ENCODE peak calls at places on chromosomes 6 and 20, in seven cellular contexts. B is CD8-positive, alpha-beta T cell; P is neuronal stem cell; F is psoas muscle; Y is CD8-positive, alpha-beta memory T cell; G is lower lobe of right lung; X is CD4-positive, alpha-beta memory T cell. E is an unnamed sample. For H3K27me3, the result is how much of the 10 kb centered on the place peaks cover.

GRCh38 chr6:77620290-77620882 is 32.5 kb upstream of the MEI4 start:
- DNase-seq in P (peak), F (no peak), Y (no peak), G (no peak), X (no peak), B (no peak), E (no peak)

GRCh38 chr6:138572200-138572875 is 73.0 kb upstream of the NHSL1 start:
- DNase-seq in F (peak), G (peak), X (no peak), P (peak), Y (no peak), B (no peak), E (no peak)

GRCh38 chr6:140909620-140910019 is 1223.1 kb upstream of the GJE1 start:
- DNase-seq in P (no peak), X (no peak), Y (no peak), F (no peak), B (no peak), G (no peak), E (no peak)

GRCh38 chr6:53959717-53960116 is 151.5 kb upstream of the MLIP start:
- DNase-seq in F (no peak), Y (no peak), X (no peak), P (no peak), B (no peak), G (no peak), E (no peak)

GRCh38 chr6:150932976-150933375 is 67.5 kb downstream of the MTHFD1L start:
- DNase-seq in Y (no peak), P (no peak), G (no peak), B (no peak), X (no peak), F (no peak), E (no peak)

GRCh38 chr6:25414168-25414567 is 135.0 kb downstream of the CARMIL1 start:
- DNase-seq in X (no peak), P (no peak), F (no peak), G (no peak), Y (no peak), B (no peak), E (no peak)

GRCh38 chr6:26311385-26312095 is 53.5 kb upstream of the BTN3A2 start:
- DNase-seq in B (peak), X (peak), Y (peak), F (no peak), G (no peak), P (no peak), E (no peak)

GRCh38 chr6:1865585-1865984 is 255.9 kb downstream of the FOXC1 start:
- DNase-seq in X (no peak), Y (no peak), G (no peak), F (no peak), B (no peak), P (no peak), E (no peak)

GRCh38 chr20:50592282-50593004 is 82.3 kb downstream of the PTPN1 start:
- DNase-seq in G (peak), F (no peak), X (no peak), B (no peak), Y (no peak), P (no peak), E (peak)

GRCh38 chr20:41992481-41992880 is 374.3 kb upstream of the CHD6 start:
- DNase-seq in F (no peak), P (no peak), G (no peak), X (no peak), Y (no peak), B (no peak), E (no peak)

GRCh38 chr20:3716195-3716834 is 3.9 kb upstream of the SIGLEC1 start:
- DNase-seq in F (no peak), G (peak), B (no peak), Y (no peak), X (peak), P (peak), E (no peak)

GRCh38 chr6:160132776-160133338 is 11.2 kb downstream of the SLC22A1 start:
- DNase-seq in X (no peak), Y (no peak), P (no peak), G (no peak), B (no peak), F (no peak), E (no peak)

GRCh38 chr6:88856566-88856965 is 106.9 kb downstream of the RNGTT start:
- DNase-seq in B (no peak), X (no peak), Y (no peak), P (no peak), F (no peak), G (no peak), E (no peak)

GRCh38 chr6:133577851-133578250 is 311.1 kb upstream of the TCF21 start:
- DNase-seq in Y (no peak), F (no peak), X (no peak), P (no peak), B (no peak), G (no peak), E (no peak)

GRCh38 chr20:40743172-40743775 is 54.2 kb upstream of the MAFB start:
- DNase-seq in B (no peak), Y (no peak), G (no peak), P (no peak), X (no peak), F (no peak), E (peak)

GRCh38 chr6:40930555-40930954 is 108.5 kb downstream of the UNC5CL start:
- DNase-seq in P (no peak), G (no peak), X (no peak), B (no peak), F (peak), Y (no peak), E (no peak)

GRCh38 chr6:90891338-90891715 is 304.5 kb upstream of the MAP3K7 start:
- DNase-seq in F (no peak), G (no peak), X (no peak), B (no peak), Y (no peak), P (no peak), E (no peak)

GRCh38 chr20:4617484-4617883 is 104.2 kb upstream of the PRND start:
- DNase-seq in X (no peak), Y (no peak), G (no peak), B (no peak), F (no peak), P (no peak), E (no peak)

GRCh38 chr20:3672864-3673550 is 8.8 kb downstream of the ADAM33 start:
- DNase-seq in G (peak), F (no peak), X (no peak), B (no peak), Y (no peak), P (no peak), E (peak)

GRCh38 chr6:47181681-47182080 is 128.0 kb downstream of the TNFRSF21 start:
- DNase-seq in B (no peak), P (no peak), G (no peak), X (no peak), Y (no peak), F (no peak), E (no peak)

GRCh38 chr20:24470031-24470781 is 777 bp downstream of the SYNDIG1 start:
- DNase-seq in F (no peak), Y (no peak), P (peak), B (no peak), X (no peak), G (no peak), E (no peak)

GRCh38 chr6:4905858-4906257 is 98.0 kb downstream of the RPP40 start:
- DNase-seq in X (no peak), Y (no peak), P (no peak), F (no peak), B (no peak), G (no peak), E (no peak)
- H3K4me3 ChIP-seq in X (no peak), Y (no peak), P (no peak), F (no peak), B (no peak), G (no peak), E (no peak)

GRCh38 chr6:12950879-12951814 is 234.6 kb downstream of the PHACTR1 start:
- DNase-seq in Y (no peak), P (no peak), F (no peak), X (no peak), G (no peak), B (no peak), E (no peak)
- H3K27me3 ChIP-seq in Y (under half), P (under half), F (under half), X (under half), G (under half), B (under half), E (under half)

GRCh38 chr6:16505711-16506362 is 255.4 kb downstream of the ATXN1 start:
- DNase-seq in G (no peak), Y (no peak), X (no peak), P (no peak), B (no peak), F (no peak), E (no peak)

GRCh38 chr6:16508959-16509358 is 252.3 kb downstream of the ATXN1 start:
- DNase-seq in F (no peak), G (no peak), Y (no peak), P (no peak), B (no peak), X (no peak), E (no peak)

GRCh38 chr6:16503919-16504554 is 257.2 kb downstream of the ATXN1 start:
- DNase-seq in P (no peak), B (peak), Y (peak), X (peak), F (no peak), G (no peak), E (no peak)

GRCh38 chr6:16503241-16503775 is 258.0 kb downstream of the ATXN1 start:
- DNase-seq in X (no peak), Y (no peak), F (no peak), G (no peak), B (no peak), P (no peak), E (no peak)

GRCh38 chr6:16504608-16505007 is 256.7 kb downstream of the ATXN1 start:
- DNase-seq in X (no peak), B (no peak), F (no peak), G (no peak), P (no peak), Y (no peak), E (no peak)
- H3K4me3 ChIP-seq in X (no peak), B (no peak), F (no peak), G (no peak), P (no peak), Y (no peak), E (no peak)

GRCh38 chr20:57265649-57266250 is 691 bp downstream of the BMP7 start:
- DNase-seq in Y (no peak), B (no peak), X (no peak), G (no peak), P (no peak), F (no peak), E (no peak)

GRCh38 chr20:57269148-57269984 is 2.9 kb upstream of the BMP7 start:
- DNase-seq in X (no peak), Y (no peak), F (no peak), P (no peak), B (no peak), G (no peak), E (no peak)

GRCh38 chr20:57268399-57269076 is 2.1 kb upstream of the BMP7 start:
- DNase-seq in B (no peak), P (no peak), Y (no peak), F (no peak), G (no peak), X (no peak), E (no peak)

GRCh38 chr20:57266251-57267157 is at the start of gene BMP7:
- DNase-seq in G (no peak), Y (no peak), X (no peak), F (no peak), B (no peak), P (no peak), E (no peak)

GRCh38 chr20:57267158-57267821 is 849 bp upstream of the BMP7 start:
- DNase-seq in Y (no peak), B (no peak), X (no peak), G (no peak), F (no peak), P (no peak), E (no peak)
- H3K27me3 ChIP-seq in Y (under half), B (under half), X (under half), G (half or more), F (half or more), P (under half), E (half or more)

GRCh38 chr20:20276806-20277530 is 90.9 kb upstream of the INSM1 start:
- DNase-seq in G (no peak), F (no peak), Y (no peak), X (no peak), P (no peak), B (no peak), E (no peak)
- H3K4me3 ChIP-seq in G (no peak), F (no peak), Y (no peak), X (no peak), P (no peak), B (no peak), E (no peak)

DNA sequence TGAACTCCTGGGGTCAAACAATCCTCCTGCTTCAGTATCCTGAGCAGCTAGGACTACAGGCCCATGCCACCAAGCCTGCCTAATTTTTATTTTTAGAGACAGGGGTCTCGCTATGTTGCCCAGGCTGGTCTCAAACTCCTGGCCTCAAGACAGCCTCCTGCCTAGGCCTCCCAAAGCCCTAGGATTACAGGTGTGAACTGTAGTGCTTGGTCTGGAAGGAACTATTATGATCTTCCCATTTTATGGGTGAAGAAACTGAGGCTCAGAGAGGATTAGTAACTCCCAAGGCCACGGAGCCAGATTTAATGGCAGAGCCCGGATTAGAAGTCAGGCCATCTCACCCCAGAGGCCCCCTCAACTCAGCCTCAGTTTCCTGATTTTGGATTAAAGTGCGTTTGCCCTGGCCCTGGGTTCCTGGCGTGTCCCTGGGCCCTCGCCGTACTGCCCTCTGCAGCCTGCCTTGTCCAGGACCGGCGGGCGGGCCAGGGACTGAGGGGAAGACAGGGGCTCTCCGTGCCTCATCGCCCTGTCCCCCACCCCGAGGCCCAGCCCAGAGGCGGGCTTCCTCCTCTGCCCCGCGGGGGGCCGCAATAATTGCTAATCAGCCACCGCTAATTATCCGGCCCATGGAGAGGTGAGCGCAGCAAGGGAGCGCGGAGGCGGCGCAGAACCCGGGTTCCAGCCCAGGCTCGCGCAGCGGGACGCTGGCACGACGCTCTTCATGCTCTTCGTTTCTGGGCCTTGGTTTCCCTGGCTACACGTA is 34.9 kb downstream of the CD40 start:
- DNase-seq in X (no peak), P (no peak), G (no peak), B (no peak), F (no peak), Y (no peak), E (no peak)
- H3K27me3 ChIP-seq in X (under half), P (under half), G (under half), B (under half), F (under half), Y (under half), E (under half)

DNA sequence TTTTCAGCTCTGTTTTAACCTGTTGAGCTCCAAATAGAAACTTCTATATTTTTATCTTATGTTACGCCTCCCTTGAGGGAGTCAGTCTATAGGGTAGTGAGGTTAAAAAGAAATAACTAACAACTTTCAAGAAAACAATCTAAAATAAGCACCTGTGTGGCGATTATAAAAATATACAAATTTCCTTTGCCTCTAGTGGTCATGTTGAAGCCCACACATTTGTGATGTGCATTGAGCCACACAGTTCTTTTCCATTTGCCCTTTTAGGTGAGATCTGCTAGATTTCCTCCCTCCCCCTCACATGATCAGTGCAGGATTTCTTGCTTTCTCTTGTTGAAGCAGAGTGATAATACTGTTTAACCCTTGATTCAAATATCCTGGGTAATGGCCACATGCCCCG is 84.2 kb downstream of the MYB start:
- DNase-seq in B (no peak), G (no peak), P (no peak), F (no peak), Y (no peak), X (no peak), E (no peak)
- H3K4me3 ChIP-seq in B (no peak), G (no peak), P (no peak), F (no peak), Y (no peak), X (no peak), E (no peak)

DNA sequence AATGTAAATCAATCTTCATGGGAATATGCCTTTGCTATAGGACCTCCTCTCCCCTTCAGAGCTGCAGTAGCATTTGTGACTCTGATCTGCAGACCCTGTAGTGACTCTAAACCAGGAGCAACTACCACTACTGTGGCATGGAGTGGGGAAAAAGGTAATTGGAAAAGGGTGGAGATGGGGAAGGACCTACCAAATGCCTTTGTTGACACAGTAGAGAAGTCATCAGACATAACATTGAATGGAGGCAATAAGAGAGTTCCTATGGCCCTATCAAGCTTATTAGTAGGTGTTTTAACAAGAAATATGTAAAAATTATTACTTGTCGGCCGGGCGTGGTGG is 4.7 kb downstream of the HSPA1A start:
- DNase-seq in P (no peak), B (no peak), G (no peak), F (no peak), X (no peak), Y (no peak), E (no peak)
- H3K27me3 ChIP-seq in P (under half), B (under half), G (under half), F (under half), X (under half), Y (under half), E (under half)